ENCODE peak calls at places on chromosomes 3 and 15, in six cellular contexts. One of them, this sample, is unnamed.

GRCh38 chr15:48297668-48298067 is 33.6 kb upstream of the DUT start:
- DNase-seq in esophagus squamous epithelium: no peak
- DNase-seq in AG04450: no peak
- DNase-seq in astrocyte: no peak
- DNase-seq in GM12878: no peak
- DNase-seq in uterus: no peak
- DNase-seq in this sample: no peak

GRCh38 chr3:11553436-11554235 is 90.1 kb downstream of the VGLL4 start:
- DNase-seq in uterus: no peak
- DNase-seq in GM12878: no peak
- DNase-seq in esophagus squamous epithelium: no peak
- DNase-seq in AG04450: no peak
- DNase-seq in astrocyte: no peak
- DNase-seq in this sample: no peak

GRCh38 chr3:100709840-100710235 is 544 bp downstream of the TFG start:
- DNase-seq in AG04450: no peak
- DNase-seq in uterus: peak
- DNase-seq in GM12878: no peak
- DNase-seq in astrocyte: peak
- DNase-seq in esophagus squamous epithelium: peak
- DNase-seq in this sample: no peak

GRCh38 chr15:52003710-52004109 is 15.3 kb upstream of the MAPK6 start:
- DNase-seq in AG04450: no peak
- DNase-seq in esophagus squamous epithelium: no peak
- DNase-seq in GM12878: no peak
- DNase-seq in uterus: no peak
- DNase-seq in astrocyte: no peak
- DNase-seq in this sample: no peak

GRCh38 chr15:66164788-66165187 is 88.8 kb downstream of the MEGF11 start:
- DNase-seq in astrocyte: no peak
- DNase-seq in GM12878: no peak
- DNase-seq in esophagus squamous epithelium: no peak
- DNase-seq in uterus: no peak
- DNase-seq in AG04450: no peak
- DNase-seq in this sample: no peak

GRCh38 chr3:88987786-88988185 is 119.6 kb upstream of the EPHA3 start:
- DNase-seq in esophagus squamous epithelium: no peak
- DNase-seq in GM12878: no peak
- DNase-seq in uterus: no peak
- DNase-seq in AG04450: no peak
- DNase-seq in astrocyte: no peak
- DNase-seq in this sample: no peak

GRCh38 chr15:38514601-38515000 is 50.0 kb downstream of the RASGRP1 start:
- DNase-seq in uterus: no peak
- DNase-seq in esophagus squamous epithelium: no peak
- DNase-seq in astrocyte: no peak
- DNase-seq in GM12878: peak
- DNase-seq in AG04450: no peak
- DNase-seq in this sample: peak

GRCh38 chr15:87724330-87724729 is 532.2 kb downstream of the NTRK3 start:
- DNase-seq in AG04450: no peak
- DNase-seq in GM12878: no peak
- DNase-seq in esophagus squamous epithelium: no peak
- DNase-seq in astrocyte: no peak
- DNase-seq in uterus: no peak
- DNase-seq in this sample: no peak

GRCh38 chr15:44813231-44813630 is 76.9 kb downstream of the TRIM69 start:
- DNase-seq in AG04450: no peak
- DNase-seq in GM12878: no peak
- DNase-seq in uterus: no peak
- DNase-seq in astrocyte: no peak
- DNase-seq in esophagus squamous epithelium: no peak
- DNase-seq in this sample: no peak

GRCh38 chr15:82530606-82531379 is 9.5 kb downstream of the RPS17 start:
- DNase-seq in GM12878: peak
- DNase-seq in AG04450: no peak
- DNase-seq in astrocyte: peak
- DNase-seq in uterus: peak
- DNase-seq in esophagus squamous epithelium: no peak
- DNase-seq in this sample: no peak

GRCh38 chr3:196778755-196779154 is 39.1 kb downstream of the PAK2 start:
- DNase-seq in GM12878: no peak
- DNase-seq in esophagus squamous epithelium: no peak
- DNase-seq in uterus: no peak
- DNase-seq in astrocyte: peak
- DNase-seq in AG04450: peak
- DNase-seq in this sample: no peak

GRCh38 chr15:33194237-33194636 is 277 bp downstream of the FMN1 start:
- DNase-seq in AG04450: no peak
- DNase-seq in esophagus squamous epithelium: no peak
- DNase-seq in astrocyte: no peak
- DNase-seq in GM12878: no peak
- DNase-seq in uterus: no peak
- DNase-seq in this sample: no peak

GRCh38 chr3:124119056-124119721 is 127.3 kb upstream of the ROPN1 start:
- DNase-seq in GM12878: no peak
- DNase-seq in esophagus squamous epithelium: no peak
- DNase-seq in AG04450: peak
- DNase-seq in uterus: peak
- DNase-seq in astrocyte: peak
- DNase-seq in this sample: no peak

GRCh38 chr15:61069369-61070075 is 159.6 kb downstream of the RORA start:
- DNase-seq in GM12878: no peak
- DNase-seq in esophagus squamous epithelium: no peak
- DNase-seq in uterus: no peak
- DNase-seq in astrocyte: no peak
- DNase-seq in AG04450: no peak
- DNase-seq in this sample: no peak

GRCh38 chr3:71245971-71246860 is 337.3 kb downstream of the FOXP1 start:
- DNase-seq in astrocyte: no peak
- DNase-seq in AG04450: no peak
- DNase-seq in GM12878: no peak
- DNase-seq in esophagus squamous epithelium: no peak
- DNase-seq in uterus: no peak
- DNase-seq in this sample: no peak

GRCh38 chr3:71243230-71243629 is 340.3 kb downstream of the FOXP1 start:
- DNase-seq in GM12878: no peak
- DNase-seq in esophagus squamous epithelium: no peak
- DNase-seq in AG04450: no peak
- DNase-seq in astrocyte: no peak
- DNase-seq in uterus: no peak
- DNase-seq in this sample: no peak

GRCh38 chr3:71241981-71242552 is 341.5 kb downstream of the FOXP1 start:
- DNase-seq in esophagus squamous epithelium: no peak
- DNase-seq in astrocyte: no peak
- DNase-seq in uterus: no peak
- DNase-seq in GM12878: no peak
- DNase-seq in AG04450: no peak
- DNase-seq in this sample: no peak

GRCh38 chr3:71245052-71245488 is 338.5 kb downstream of the FOXP1 start:
- DNase-seq in GM12878: no peak
- DNase-seq in esophagus squamous epithelium: no peak
- DNase-seq in AG04450: peak
- DNase-seq in astrocyte: no peak
- DNase-seq in uterus: no peak
- DNase-seq in this sample: no peak

GRCh38 chr3:71244153-71245051 is 339.1 kb downstream of the FOXP1 start:
- DNase-seq in astrocyte: no peak
- DNase-seq in GM12878: no peak
- DNase-seq in esophagus squamous epithelium: no peak
- DNase-seq in AG04450: no peak
- DNase-seq in uterus: peak
- DNase-seq in this sample: no peak
- H3K4me3 ChIP-seq in astrocyte: peak
- H3K4me3 ChIP-seq in GM12878: no peak
- H3K4me3 ChIP-seq in esophagus squamous epithelium: peak
- H3K4me3 ChIP-seq in AG04450: peak
- H3K4me3 ChIP-seq in uterus: peak
- H3K4me3 ChIP-seq in this sample: peak

DNA sequence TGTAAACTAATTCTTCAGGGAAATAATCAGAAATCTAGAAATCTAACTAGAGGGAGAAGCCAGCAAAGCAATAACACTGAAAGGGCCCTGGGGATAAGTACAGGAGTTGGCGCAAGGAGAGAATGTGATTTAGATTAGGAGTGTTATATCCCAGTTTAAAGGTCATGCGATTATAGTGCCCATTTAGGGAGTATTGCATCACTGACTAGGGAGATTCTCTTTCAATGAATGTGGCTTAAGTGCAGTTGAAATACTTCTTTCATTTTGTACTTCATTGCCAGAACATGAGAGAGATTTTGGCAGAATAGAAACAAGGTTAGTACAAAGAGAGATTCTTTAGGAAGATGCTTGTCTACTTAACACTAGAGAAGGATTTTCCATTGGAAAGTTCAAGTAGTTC is 13.9 kb downstream of the ROBO2 start:
- DNase-seq in GM12878: no peak
- DNase-seq in astrocyte: no peak
- DNase-seq in uterus: no peak
- DNase-seq in esophagus squamous epithelium: no peak
- DNase-seq in AG04450: no peak
- DNase-seq in this sample: no peak
- TF ChIP-seq CTCF in GM12878: no peak
- TF ChIP-seq CTCF in astrocyte: no peak
- TF ChIP-seq CTCF in uterus: no peak
- TF ChIP-seq CTCF in esophagus squamous epithelium: no peak
- TF ChIP-seq CTCF in AG04450: no peak
- TF ChIP-seq CTCF in this sample: no peak

GRCh38 chr3:42079701-42080323 is 11.3 kb upstream of the TRAK1 start:
- DNase-seq in GM12878: no peak
- DNase-seq in astrocyte: no peak
- DNase-seq in uterus: no peak
- DNase-seq in AG04450: no peak
- DNase-seq in esophagus squamous epithelium: no peak
- DNase-seq in this sample: no peak
- H3K4me3 ChIP-seq in GM12878: no peak
- H3K4me3 ChIP-seq in astrocyte: no peak
- H3K4me3 ChIP-seq in uterus: no peak
- H3K4me3 ChIP-seq in AG04450: no peak
- H3K4me3 ChIP-seq in esophagus squamous epithelium: no peak
- H3K4me3 ChIP-seq in this sample: no peak

GRCh38 chr15:62883938-62884479 is 158.5 kb upstream of the TPM1 start:
- DNase-seq in AG04450: peak
- DNase-seq in uterus: peak
- DNase-seq in esophagus squamous epithelium: no peak
- DNase-seq in GM12878: no peak
- DNase-seq in astrocyte: peak
- DNase-seq in this sample: no peak
- TF ChIP-seq CTCF in AG04450: no peak
- TF ChIP-seq CTCF in uterus: no peak
- TF ChIP-seq CTCF in esophagus squamous epithelium: no peak
- TF ChIP-seq CTCF in GM12878: no peak
- TF ChIP-seq CTCF in astrocyte: no peak
- TF ChIP-seq CTCF in this sample: no peak

GRCh38 chr15:69456208-69457166 is 3.9 kb downstream of the RPLP1 start:
- DNase-seq in astrocyte: no peak
- DNase-seq in GM12878: no peak
- DNase-seq in esophagus squamous epithelium: no peak
- DNase-seq in uterus: no peak
- DNase-seq in AG04450: no peak
- DNase-seq in this sample: no peak
- H3K4me3 ChIP-seq in astrocyte: no peak
- H3K4me3 ChIP-seq in GM12878: no peak
- H3K4me3 ChIP-seq in esophagus squamous epithelium: no peak
- H3K4me3 ChIP-seq in uterus: no peak
- H3K4me3 ChIP-seq in AG04450: no peak
- H3K4me3 ChIP-seq in this sample: no peak

GRCh38 chr3:134677196-134677986 is 26.6 kb upstream of the KY start:
- DNase-seq in GM12878: no peak
- DNase-seq in astrocyte: no peak
- DNase-seq in AG04450: no peak
- DNase-seq in esophagus squamous epithelium: no peak
- DNase-seq in uterus: no peak
- DNase-seq in this sample: no peak
- TF ChIP-seq CTCF in GM12878: peak
- TF ChIP-seq CTCF in astrocyte: peak
- TF ChIP-seq CTCF in AG04450: peak
- TF ChIP-seq CTCF in esophagus squamous epithelium: peak
- TF ChIP-seq CTCF in uterus: no peak
- TF ChIP-seq CTCF in this sample: peak